ENCODE peak calls at places on chromosomes 16 and 17, in eight cellular contexts. B is CD8-positive, alpha-beta memory T cell; X is A549; M is tibial artery; F is neuronal stem cell; T is adipocyte; P is iPS DF 6.9; Y is right atrium auricular region. A is an unnamed sample.

GRCh38 chr17:10518271-10519037 is at the start of gene MYH1:
- DNase-seq in Y (no peak), F (no peak), T (no peak), M (no peak), B (no peak), P (no peak), X (no peak), A (no peak)

GRCh38 chr16:72172105-72173034 is at the start of gene PMFBP1:
- DNase-seq in Y (peak; percentile 72), X (peak; percentile 67), F (no peak), P (no peak), T (peak; percentile 16), B (no peak), M (no peak), A (peak; percentile 35)

GRCh38 chr16:85056211-85056748 is 28.7 kb downstream of the KIAA0513 start:
- DNase-seq in P (no peak), M (no peak), F (no peak), B (no peak), Y (peak; percentile 75), T (peak; percentile 9), X (no peak), A (peak; percentile 27)

GRCh38 chr16:53744449-53744848 is 40.5 kb downstream of the FTO start:
- DNase-seq in M (no peak), T (no peak), X (no peak), F (no peak), B (no peak), Y (no peak), P (no peak), A (peak; percentile 67)

GRCh38 chr16:87327798-87328495 is 10.8 kb upstream of the C16orf95 start:
- DNase-seq in P (no peak), X (no peak), T (no peak), B (no peak), F (no peak), Y (no peak), M (no peak), A (no peak)

GRCh38 chr17:37043201-37043600 is 94.4 kb downstream of the AATF start:
- DNase-seq in P (no peak), F (no peak), Y (no peak), B (no peak), X (peak; percentile 16), T (no peak), M (no peak), A (peak; percentile 80)

GRCh38 chr17:77875051-77875780 is 83.3 kb upstream of the TNRC6C start:
- DNase-seq in F (no peak), P (no peak), M (no peak), B (no peak), Y (no peak), X (no peak), T (peak; percentile 92), A (no peak)

GRCh38 chr16:57255686-57256415 is 10.8 kb downstream of the ARL2BP start:
- DNase-seq in B (no peak), F (no peak), M (peak; percentile 33), Y (peak; percentile 32), P (no peak), T (no peak), X (no peak), A (no peak)

GRCh38 chr16:57959804-57960203 is 11.1 kb downstream of the CNGB1 start:
- DNase-seq in M (no peak), Y (no peak), B (no peak), P (no peak), X (no peak), F (no peak), T (no peak), A (no peak)

GRCh38 chr16:57497121-57497520 is 10.8 kb upstream of the DOK4 start:
- DNase-seq in F (no peak), T (no peak), B (no peak), M (no peak), Y (no peak), P (no peak), X (no peak), A (no peak)

GRCh38 chr16:81158964-81159363 is 62.8 kb upstream of the GCSH start:
- DNase-seq in X (no peak), Y (no peak), P (no peak), M (no peak), B (no peak), T (no peak), F (no peak), A (peak; percentile 41)

GRCh38 chr16:27317738-27318398 is 4.1 kb downstream of the IL4R start:
- DNase-seq in Y (no peak), T (no peak), X (no peak), M (no peak), F (no peak), B (no peak), P (no peak), A (no peak)

GRCh38 chr16:27318399-27319256 is 4.9 kb downstream of the IL4R start:
- DNase-seq in F (no peak), M (peak; percentile 79), X (no peak), Y (no peak), P (no peak), T (no peak), B (peak; percentile 12), A (no peak)

GRCh38 chr16:27320261-27321012 is 6.7 kb downstream of the IL4R start:
- DNase-seq in B (no peak), F (no peak), M (no peak), X (no peak), P (no peak), T (no peak), Y (no peak), A (no peak)

GRCh38 chr16:27321013-27321960 is 7.5 kb downstream of the IL4R start:
- DNase-seq in M (no peak), F (no peak), P (no peak), X (no peak), B (no peak), T (no peak), Y (no peak), A (no peak)

GRCh38 chr16:27319257-27319965 is 5.6 kb downstream of the IL4R start:
- DNase-seq in P (no peak), Y (no peak), B (no peak), F (no peak), M (no peak), T (no peak), X (no peak), A (no peak)
- H3K4me1 ChIP-seq in P (peaks cover 13% of the 10 kb centered on the region), Y (no peaks in the 10 kb centered on the region), B (peaks cover 95% of the 10 kb centered on the region), F (no peaks in the 10 kb centered on the region), M (no peaks in the 10 kb centered on the region), T (peaks cover 29% of the 10 kb centered on the region), X (peaks cover 44% of the 10 kb centered on the region), A (peaks cover 83% of the 10 kb centered on the region)

DNA sequence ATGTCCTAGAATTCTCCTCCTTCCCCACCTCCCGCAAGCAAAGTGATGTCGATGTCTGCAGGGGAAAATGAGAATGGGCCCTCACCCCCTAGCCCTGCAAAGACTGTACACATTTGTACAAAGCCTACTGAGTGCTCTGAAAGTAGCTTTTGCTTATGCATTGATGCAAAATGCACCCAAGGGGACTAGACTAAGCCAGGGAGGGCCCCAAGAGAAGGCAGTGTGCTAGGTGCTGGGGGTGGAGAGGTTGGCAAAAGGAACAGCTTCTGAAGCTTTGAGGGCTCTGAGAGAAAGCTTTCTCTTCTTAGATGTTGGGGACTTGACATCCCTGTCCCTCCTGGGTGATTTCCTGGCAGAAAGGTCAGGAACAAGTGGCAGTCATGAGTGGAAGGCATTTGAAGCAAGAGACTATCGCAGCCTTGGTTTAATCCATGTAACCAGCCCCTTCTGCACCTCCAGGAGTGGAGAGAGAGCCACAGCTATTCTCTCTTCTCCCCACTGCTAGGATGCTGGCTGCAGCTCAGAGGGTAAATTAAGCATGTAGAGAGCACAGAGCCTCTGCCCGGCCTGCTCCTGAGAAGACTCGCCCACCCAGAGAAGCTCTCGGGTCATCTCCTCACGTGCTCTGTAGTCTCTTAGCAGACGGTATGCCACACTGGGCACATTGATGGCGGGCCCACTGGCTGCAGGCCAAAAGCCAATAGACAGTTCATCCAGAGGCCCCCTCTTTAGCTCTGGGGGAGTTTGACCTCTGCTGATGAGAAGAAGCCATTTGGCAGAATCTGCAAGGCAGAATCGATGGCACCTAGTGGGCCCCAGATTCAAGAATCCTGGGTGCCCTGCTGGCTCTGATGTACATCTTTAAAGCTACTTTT is 221.4 kb downstream of the MSI2 start:
- DNase-seq in Y (no peak), F (no peak), X (no peak), M (no peak), T (no peak), B (no peak), P (no peak), A (no peak)
- H3K4me1 ChIP-seq in Y (no peaks in the 10 kb centered on the region), F (peaks cover 38% of the 10 kb centered on the region), X (peaks cover 26% of the 10 kb centered on the region), M (no peaks in the 10 kb centered on the region), T (peaks cover 17% of the 10 kb centered on the region), B (peaks cover 12% of the 10 kb centered on the region), P (peaks cover 6% of the 10 kb centered on the region), A (no peaks in the 10 kb centered on the region)

DNA sequence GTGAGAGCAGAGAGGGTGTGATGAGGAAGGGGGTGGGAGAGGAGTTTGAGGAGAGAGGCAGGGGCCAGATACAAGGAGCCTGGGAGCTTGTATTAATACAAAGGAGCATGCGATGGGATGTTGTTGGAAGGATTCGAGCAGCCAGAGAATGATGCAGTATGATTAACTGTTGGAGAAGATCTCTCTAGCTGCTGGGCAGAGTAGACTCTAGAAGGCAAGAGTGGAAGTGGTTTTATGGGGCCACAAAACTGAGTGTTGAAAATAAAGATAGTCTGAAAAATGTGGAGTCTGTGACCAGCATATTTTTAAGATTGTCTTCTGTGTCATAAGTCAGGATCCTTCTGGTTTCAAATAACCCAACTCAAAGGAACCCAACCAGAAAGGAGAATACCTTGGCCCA is 98.3 kb downstream of the MSI2 start:
- DNase-seq in F (no peak), T (no peak), Y (no peak), B (no peak), X (no peak), M (no peak), P (no peak), A (no peak)
- H3K4me1 ChIP-seq in F (peaks cover 18% of the 10 kb centered on the region), T (no peaks in the 10 kb centered on the region), Y (no peaks in the 10 kb centered on the region), B (peaks cover 31% of the 10 kb centered on the region), X (peaks cover 7% of the 10 kb centered on the region), M (no peaks in the 10 kb centered on the region), P (peaks cover 2% of the 10 kb centered on the region), A (peaks cover 61% of the 10 kb centered on the region)

GRCh38 chr16:82655315-82655714 is 28.5 kb downstream of the CDH13 start:
- DNase-seq in P (no peak), M (no peak), B (peak; percentile 71), F (no peak), X (no peak), Y (no peak), T (peak; percentile 60), A (no peak)
- H3K4me1 ChIP-seq in P (no peaks in the 10 kb centered on the region), M (no peaks in the 10 kb centered on the region), B (peaks cover 94% of the 10 kb centered on the region), F (no peaks in the 10 kb centered on the region), X (peaks cover 20% of the 10 kb centered on the region), Y (no peaks in the 10 kb centered on the region), T (peaks cover 31% of the 10 kb centered on the region), A (peaks cover 22% of the 10 kb centered on the region)